ENCODE peak calls at places on chromosomes 12 and 14, in four cellular contexts. K, X, M and O are unnamed samples.

GRCh38 chr12:47651368-47652254 is 54.2 kb downstream of the RPAP3 start:
- DNase-seq in M (no peak), X (peak), K (peak), O (peak)

GRCh38 chr14:79352026-79352425 is 859.3 kb downstream of the DIO2 start:
- DNase-seq in K (no peak), M (no peak), X (no peak), O (no peak)

GRCh38 chr12:27898022-27898421 is 74.5 kb downstream of the PTHLH start:
- DNase-seq in K (no peak), M (no peak), X (no peak), O (no peak)

GRCh38 chr12:125185311-125185739 is 120.1 kb downstream of the AACS start:
- DNase-seq in M (no peak), K (no peak), X (no peak), O (no peak)

GRCh38 chr12:117279606-117280005 is 81.8 kb downstream of the NOS1 start:
- DNase-seq in X (no peak), M (no peak), K (no peak), O (no peak)

GRCh38 chr12:52920937-52921336 is 16.1 kb upstream of the KRT8 start:
- DNase-seq in X (no peak), K (no peak), M (no peak), O (no peak)

GRCh38 chr14:75724414-75725204 is 63.6 kb downstream of the TTLL5 start:
- DNase-seq in X (no peak), M (no peak), K (no peak), O (no peak)

GRCh38 chr12:117671734-117672133 is 297.1 kb downstream of the KSR2 start:
- DNase-seq in X (no peak), M (no peak), K (peak), O (no peak)

GRCh38 chr12:79935624-79936040 is 735 bp upstream of the PPP1R12A start:
- DNase-seq in M (no peak), X (no peak), K (no peak), O (no peak)